ENCODE peak calls at places on chromosomes 3 and 15, in eight cellular contexts. A, C, Y, V, H, X, W and B are unnamed samples. For H3K4me1, the result is how much of the 10 kb centered on the place peaks cover.

GRCh38 chr3:128801779-128802369 is 75.9 kb downstream of the RAB7A start:
- DNase-seq in A (no peak), C (no peak), Y (no peak), V (no peak), H (no peak), X (no peak), W (no peak), B (no peak)

GRCh38 chr3:145983101-145983500 is 177.9 kb downstream of the PLOD2 start:
- DNase-seq in A (no peak), C (no peak), Y (no peak), V (no peak), H (no peak), X (no peak), W (no peak), B (no peak)

GRCh38 chr3:169389925-169390253 is 273.6 kb downstream of the MECOM start:
- DNase-seq in A (no peak), C (no peak), Y (no peak), V (no peak), H (no peak), X (no peak), W (no peak), B (no peak)

GRCh38 chr3:120172070-120172469 is 77.8 kb upstream of the GSK3B start:
- DNase-seq in A (no peak), C (no peak), Y (no peak), V (no peak), H (no peak), X (no peak), W (no peak), B (no peak)

GRCh38 chr3:54830658-54831057 is 97.2 kb downstream of the LRTM1 start:
- DNase-seq in A (no peak), C (peak), Y (peak), V (no peak), H (no peak), X (no peak), W (peak), B (no peak)

GRCh38 chr3:48784426-48785120 is 63.1 kb downstream of the PRKAR2A start:
- DNase-seq in A (no peak), C (no peak), Y (no peak), V (no peak), H (no peak), X (no peak), W (no peak), B (no peak)

GRCh38 chr3:189590223-189590622 is 41.0 kb upstream of the TP63 start:
- DNase-seq in A (no peak), C (no peak), Y (no peak), V (no peak), H (no peak), X (no peak), W (no peak), B (no peak)

GRCh38 chr15:27851811-27852210 is 247.3 kb downstream of the OCA2 start:
- DNase-seq in A (no peak), C (no peak), Y (no peak), V (no peak), H (no peak), X (no peak), W (no peak), B (no peak)

GRCh38 chr3:185555101-185555501 is 2.7 kb upstream of the LIPH start:
- DNase-seq in A (no peak), C (no peak), Y (no peak), V (no peak), H (no peak), X (no peak), W (no peak), B (no peak)

GRCh38 chr15:78978601-78979179 is 33.8 kb upstream of the CTSH start:
- DNase-seq in A (no peak), C (no peak), Y (no peak), V (no peak), H (no peak), X (no peak), W (no peak), B (no peak)

GRCh38 chr3:4721511-4721911 is 228.4 kb downstream of the ITPR1 start:
- DNase-seq in A (no peak), C (peak), Y (no peak), V (peak), H (no peak), X (no peak), W (peak), B (no peak)

GRCh38 chr3:81744366-81744765 is 17.1 kb downstream of the GBE1 start:
- DNase-seq in A (no peak), C (no peak), Y (no peak), V (peak), H (no peak), X (no peak), W (peak), B (no peak)

GRCh38 chr3:99118381-99118780 is 216.9 kb upstream of the DCBLD2 start:
- DNase-seq in A (no peak), C (no peak), Y (no peak), V (no peak), H (no peak), X (no peak), W (no peak), B (no peak)

GRCh38 chr3:169363318-169363717 is 300.2 kb downstream of the MECOM start:
- DNase-seq in A (no peak), C (no peak), Y (no peak), V (no peak), H (no peak), X (no peak), W (no peak), B (no peak)

GRCh38 chr15:29133791-29134190 is 135.8 kb downstream of the NSMCE3 start:
- DNase-seq in A (no peak), C (no peak), Y (no peak), V (no peak), H (no peak), X (no peak), W (no peak), B (no peak)

GRCh38 chr3:70919091-70919490 is 606.7 kb upstream of the MDFIC2 start:
- DNase-seq in A (no peak), C (no peak), Y (no peak), V (no peak), H (no peak), X (no peak), W (no peak), B (no peak)
- H3K4me3 ChIP-seq in A (no peak), C (no peak), Y (no peak), V (no peak), H (no peak), X (no peak), W (no peak), B (no peak)

GRCh38 chr15:85439996-85440395 is 59.6 kb downstream of the AKAP13 start:
- DNase-seq in A (no peak), C (no peak), Y (no peak), V (no peak), H (no peak), X (no peak), W (no peak), B (no peak)
- H3K4me1 ChIP-seq in A (under half), C (under half), Y (under half), V (under half), H (under half), X (under half), W (under half), B (under half)

GRCh38 chr3:175940881-175941280 is 1081.7 kb downstream of the NAALADL2 start:
- DNase-seq in A (no peak), C (peak), Y (peak), V (no peak), H (no peak), X (no peak), W (peak), B (no peak)

GRCh38 chr3:175940243-175940642 is 1081.1 kb downstream of the NAALADL2 start:
- DNase-seq in A (no peak), C (no peak), Y (no peak), V (no peak), H (no peak), X (no peak), W (no peak), B (no peak)

DNA sequence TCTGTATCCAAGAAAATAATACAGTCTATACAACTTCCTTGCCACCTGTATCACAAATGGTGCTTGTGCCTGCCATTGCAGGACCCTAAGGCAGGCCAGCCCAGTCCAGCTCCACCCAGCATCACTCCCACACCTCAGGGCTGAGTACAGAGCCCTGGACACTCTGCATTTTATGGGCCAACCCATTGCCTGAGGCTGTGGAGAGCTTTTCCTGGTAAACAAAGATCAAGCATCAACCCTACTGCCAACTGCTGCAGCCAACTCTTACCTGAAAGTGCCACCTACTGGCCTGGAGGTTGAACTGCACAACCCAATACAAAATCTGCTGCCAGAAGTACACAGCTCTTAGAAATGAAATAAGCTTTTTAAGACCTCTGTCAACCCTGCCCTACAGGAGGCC is 1082.2 kb downstream of the NAALADL2 start:
- DNase-seq in A (no peak), C (peak), Y (peak), V (no peak), H (no peak), X (no peak), W (peak), B (no peak)
- H3K4me3 ChIP-seq in A (no peak), C (no peak), Y (no peak), V (no peak), H (no peak), X (no peak), W (no peak), B (no peak)

GRCh38 chr3:177358085-177358967 is 161.0 kb upstream of the TBL1XR1 start:
- DNase-seq in A (peak), C (peak), Y (no peak), V (peak), H (peak), X (peak), W (peak), B (peak)
- H3K4me1 ChIP-seq in A (under half), C (half or more), Y (under half), V (under half), H (under half), X (under half), W (under half), B (half or more)

GRCh38 chr3:137768361-137769320 is 4.5 kb downstream of the SOX14 start:
- DNase-seq in A (no peak), C (no peak), Y (no peak), V (no peak), H (no peak), X (no peak), W (no peak), B (no peak)
- H3K4me3 ChIP-seq in A (peak), C (no peak), Y (no peak), V (no peak), H (peak), X (no peak), W (peak), B (no peak)

DNA sequence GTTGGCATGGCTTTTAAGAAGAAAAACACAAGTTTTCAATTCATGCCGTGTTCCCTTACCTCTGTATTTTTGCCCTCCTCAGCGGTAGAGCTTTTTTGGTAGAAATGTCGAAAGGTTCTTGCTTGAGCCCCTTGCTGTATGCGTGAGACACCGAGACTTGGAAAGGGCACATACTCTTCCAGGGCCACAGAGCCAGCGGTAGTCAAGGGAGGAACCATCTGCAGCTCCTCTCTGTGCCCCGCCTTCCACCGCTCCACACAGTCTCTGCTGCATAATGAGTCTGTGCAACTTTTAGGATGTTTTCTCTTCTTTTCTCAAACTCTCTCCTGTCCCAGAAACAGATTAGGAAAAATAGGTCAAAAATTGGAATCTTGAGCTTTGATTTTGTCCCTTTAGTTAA is 77.5 kb downstream of the LPP start:
- DNase-seq in A (no peak), C (no peak), Y (no peak), V (no peak), H (no peak), X (no peak), W (no peak), B (no peak)
- H3K4me1 ChIP-seq in A (under half), C (under half), Y (under half), V (under half), H (under half), X (under half), W (under half), B (under half)

DNA sequence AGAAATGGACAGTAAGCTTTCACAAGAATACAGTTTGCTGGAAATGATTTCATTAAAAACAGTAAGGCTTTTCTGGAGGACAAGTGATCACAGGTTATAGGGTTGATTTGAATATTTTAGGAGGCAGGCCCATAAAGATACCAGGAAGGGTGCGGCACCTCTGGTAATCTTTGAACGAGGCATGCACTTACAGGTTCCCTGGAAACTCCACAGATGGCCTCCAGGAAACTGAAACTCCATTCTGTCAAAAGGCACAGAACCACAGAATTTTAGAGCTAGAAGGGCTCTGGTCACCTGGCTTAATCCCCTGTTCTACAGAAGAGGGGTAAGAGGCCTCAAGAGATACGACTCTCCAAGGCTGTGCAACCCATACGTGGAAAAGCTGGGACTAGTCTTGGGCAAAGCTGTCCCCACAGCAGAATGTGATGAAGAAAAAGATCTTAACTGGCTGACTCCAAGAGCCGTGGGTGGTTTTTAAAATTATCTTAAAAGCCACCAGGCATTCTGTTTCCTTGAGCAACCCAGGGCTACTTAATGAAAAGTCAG is 1.2 kb downstream of the STARD5 start:
- DNase-seq in A (no peak), C (no peak), Y (no peak), V (no peak), H (no peak), X (no peak), W (no peak), B (no peak)
- H3K4me3 ChIP-seq in A (peak), C (no peak), Y (no peak), V (no peak), H (peak), X (no peak), W (no peak), B (no peak)

GRCh38 chr15:100892013-100892355 is 12.4 kb downstream of the ALDH1A3 start:
- DNase-seq in A (no peak), C (no peak), Y (no peak), V (no peak), H (no peak), X (no peak), W (no peak), B (no peak)

GRCh38 chr15:100895721-100896120 is 16.1 kb downstream of the ALDH1A3 start:
- DNase-seq in A (no peak), C (no peak), Y (no peak), V (no peak), H (no peak), X (no peak), W (no peak), B (no peak)

GRCh38 chr15:100891316-100892012 is 11.8 kb downstream of the ALDH1A3 start:
- DNase-seq in A (no peak), C (no peak), Y (no peak), V (no peak), H (no peak), X (no peak), W (no peak), B (no peak)

GRCh38 chr15:100893964-100894295 is 14.3 kb downstream of the ALDH1A3 start:
- DNase-seq in A (no peak), C (no peak), Y (no peak), V (no peak), H (no peak), X (no peak), W (no peak), B (no peak)

DNA sequence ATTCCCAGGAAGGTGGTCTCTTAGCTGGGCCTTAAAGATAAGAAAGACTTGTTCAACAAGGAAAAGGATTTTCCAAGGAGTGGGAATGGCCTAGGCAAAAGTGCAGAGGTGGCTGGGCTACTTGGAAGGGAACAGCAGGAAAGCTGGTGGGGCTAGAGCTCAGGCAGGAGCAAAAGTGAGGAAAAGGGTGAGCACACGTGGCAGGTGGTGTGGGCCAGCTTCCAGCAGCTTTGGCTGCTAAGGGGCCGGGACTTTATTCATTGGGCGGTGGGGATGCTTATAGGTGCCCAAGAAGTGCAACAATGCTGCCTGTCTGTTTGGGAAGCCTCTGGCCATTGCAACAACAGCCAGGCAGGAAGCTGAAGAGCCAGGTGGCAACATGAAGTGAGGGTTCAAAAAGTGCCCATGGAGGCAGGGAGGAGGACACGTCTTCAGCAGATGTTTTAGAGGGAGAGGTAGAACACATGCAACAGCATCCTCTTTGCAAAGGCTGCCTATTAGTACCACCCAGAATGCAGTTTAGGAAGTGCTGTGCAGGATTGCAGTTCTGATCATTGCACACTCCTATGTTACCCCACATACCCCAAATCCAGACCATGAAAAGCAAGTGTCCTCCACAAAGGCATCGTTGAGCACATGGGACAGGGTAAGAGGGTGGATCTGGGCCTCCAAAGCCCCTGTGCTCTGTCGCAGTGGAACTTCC is 13.8 kb downstream of the ALDH1A3 start:
- DNase-seq in A (no peak), C (no peak), Y (no peak), V (no peak), H (no peak), X (no peak), W (no peak), B (no peak)
- H3K4me1 ChIP-seq in A (under half), C (under half), Y (under half), V (under half), H (under half), X (under half), W (under half), B (under half)